ENCODE peak calls at places on chromosomes 1 and 21, in ten cellular contexts. Y, O, X, M, K, R, E, Z, H and F are unnamed samples.

GRCh38 chr1:85146972-85147359 is 53.9 kb downstream of the SYDE2 start:
- DNase-seq in Y (peak; percentile 49), O (no peak), X (no peak), M (no peak), K (no peak), R (no peak), E (no peak), Z (no peak), H (no peak), F (no peak)

GRCh38 chr1:230074270-230074669 is 7.2 kb downstream of the GALNT2 start:
- DNase-seq in Y (no peak), O (no peak), X (no peak), M (no peak), K (no peak), R (no peak), E (no peak), Z (no peak), H (no peak), F (no peak)

GRCh38 chr1:41799723-41800122 is 119.0 kb downstream of the HIVEP3 start:
- DNase-seq in Y (peak; percentile 31), O (no peak), X (no peak), M (no peak), K (no peak), R (no peak), E (no peak), Z (no peak), H (no peak), F (no peak)

GRCh38 chr1:84479998-84480397 is 932 bp downstream of the RPF1 start:
- DNase-seq in Y (no peak), O (no peak), X (peak; percentile 7), M (no peak), K (no peak), R (no peak), E (no peak), Z (no peak), H (no peak), F (no peak)

GRCh38 chr1:94947453-94947852 is 20.5 kb upstream of the CNN3 start:
- DNase-seq in Y (no peak), O (no peak), X (no peak), M (no peak), K (no peak), R (no peak), E (no peak), Z (no peak), H (no peak), F (no peak)

GRCh38 chr1:199269241-199269640 is 630.4 kb downstream of the PTPRC start:
- DNase-seq in Y (no peak), O (no peak), X (no peak), M (no peak), K (no peak), R (no peak), E (no peak), Z (no peak), H (no peak), F (no peak)

GRCh38 chr1:67018574-67018973 is 35.4 kb downstream of the SLC35D1 start:
- DNase-seq in Y (no peak), O (no peak), X (no peak), M (no peak), K (no peak), R (no peak), E (no peak), Z (no peak), H (no peak), F (no peak)

GRCh38 chr21:25790122-25790951 is 55.6 kb downstream of the GABPA start:
- DNase-seq in Y (peak; percentile 58), O (no peak), X (peak; percentile 20), M (no peak), K (no peak), R (peak; percentile 21), E (peak; percentile 44), Z (no peak), H (peak; percentile 28), F (peak; percentile 38)

GRCh38 chr1:36885537-36886441 is 148.5 kb downstream of the GRIK3 start:
- DNase-seq in Y (no peak), O (no peak), X (no peak), M (no peak), K (no peak), R (no peak), E (no peak), Z (no peak), H (no peak), F (no peak)

GRCh38 chr1:46948629-46949282 is 7.5 kb upstream of the CYP4A11 start:
- DNase-seq in Y (peak; percentile 67), O (no peak), X (no peak), M (no peak), K (no peak), R (peak; percentile 4), E (peak; percentile 4), Z (no peak), H (no peak), F (no peak)

GRCh38 chr1:176073524-176074157 is 133.4 kb downstream of the COP1 start:
- DNase-seq in Y (peak; percentile 71), O (no peak), X (no peak), M (peak; percentile 48), K (peak; percentile 15), R (peak; percentile 85), E (peak; percentile 79), Z (no peak), H (peak; percentile 77), F (peak; percentile 33)

GRCh38 chr1:232476538-232476950 is 153.4 kb downstream of the SIPA1L2 start:
- DNase-seq in Y (no peak), O (no peak), X (no peak), M (no peak), K (no peak), R (no peak), E (no peak), Z (no peak), H (no peak), F (no peak)

DNA sequence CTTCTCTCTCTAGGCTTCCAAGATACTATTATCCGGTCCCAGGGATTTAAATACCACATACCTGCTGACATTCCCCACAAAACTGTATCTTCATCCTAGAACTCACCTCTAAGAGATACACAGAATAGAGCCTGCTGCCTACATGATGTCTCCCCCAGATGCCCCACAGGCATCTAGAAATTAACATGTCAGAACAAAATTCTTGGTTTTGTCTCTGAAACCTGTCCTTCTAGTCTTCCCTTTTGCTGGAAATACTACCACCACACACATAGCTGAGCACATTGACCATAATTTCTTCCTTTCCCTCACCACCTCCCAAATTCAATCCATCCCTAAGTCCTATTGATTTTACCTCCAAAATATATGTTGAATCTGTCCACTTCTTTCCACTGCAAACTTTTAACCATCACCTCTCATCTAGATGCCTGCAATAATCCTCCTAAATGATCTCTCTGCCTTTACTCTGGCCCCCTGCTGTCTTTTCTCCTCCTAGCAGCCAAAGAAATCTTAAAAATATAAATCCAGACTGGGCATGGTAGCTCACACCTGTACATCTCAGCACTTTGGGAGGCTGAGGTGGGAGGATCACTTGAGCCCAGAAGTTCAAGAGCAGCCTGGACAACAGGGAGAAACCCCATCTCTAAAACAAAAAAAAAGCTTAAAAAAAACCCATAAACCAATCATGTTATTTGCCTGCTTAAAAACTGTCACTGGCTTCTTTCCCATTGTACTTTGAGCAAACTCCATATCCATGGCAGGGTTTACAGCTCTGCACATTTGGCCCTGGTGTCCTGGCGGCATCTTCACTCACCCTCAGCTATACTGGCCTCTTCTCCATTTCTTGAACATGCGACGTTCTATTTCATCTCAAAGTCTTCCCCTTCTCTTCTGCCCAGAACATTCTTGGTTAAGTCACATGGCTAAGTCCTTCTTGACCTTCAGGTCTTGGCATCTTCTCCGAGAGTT is 6.2 kb upstream of the FAM76A start:
- DNase-seq in Y (peak; percentile 20), O (no peak), X (no peak), M (no peak), K (no peak), R (no peak), E (no peak), Z (no peak), H (peak; percentile 10), F (no peak)
- TF ChIP-seq CTCF in Y (peak; percentile 54), O (peak; percentile 64), X (peak; percentile 36), M (peak; percentile 36), K (peak; percentile 59), R (no peak), E (no peak), Z (no peak), H (peak; percentile 55), F (no peak)

DNA sequence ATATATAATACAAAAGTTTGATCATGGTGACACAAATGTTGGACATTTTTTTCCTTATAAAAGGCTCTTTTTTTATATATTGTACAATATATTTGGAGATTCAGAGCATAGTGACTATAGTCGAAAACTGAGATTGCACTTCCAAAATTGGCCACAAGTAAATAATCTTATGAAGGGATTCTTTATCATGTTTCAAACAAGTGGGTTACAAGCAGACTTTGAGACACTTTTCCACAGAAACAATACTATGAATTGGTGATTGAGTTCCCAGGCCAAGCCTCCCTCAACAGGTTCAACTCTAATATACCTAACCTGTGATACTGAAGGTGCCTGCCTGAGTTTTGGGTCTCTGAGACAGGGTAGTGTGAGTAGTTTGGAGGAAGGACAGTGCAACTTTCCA is 13.8 kb downstream of the LEPR start:
- DNase-seq in Y (no peak), O (no peak), X (no peak), M (no peak), K (no peak), R (no peak), E (no peak), Z (no peak), H (no peak), F (no peak)
- TF ChIP-seq CTCF in Y (peak; percentile 39), O (peak; percentile 46), X (no peak), M (no peak), K (peak; percentile 4), R (no peak), E (no peak), Z (no peak), H (peak; percentile 24), F (peak; percentile 12)

GRCh38 chr1:209554761-209555611 is 28.5 kb upstream of the CAMK1G start:
- DNase-seq in Y (no peak), O (no peak), X (no peak), M (no peak), K (no peak), R (no peak), E (no peak), Z (no peak), H (no peak), F (no peak)
- TF ChIP-seq CTCF in Y (peak; percentile 56), O (no peak), X (peak; percentile 13), M (no peak), K (no peak), R (no peak), E (no peak), Z (no peak), H (peak; percentile 32), F (no peak)

DNA sequence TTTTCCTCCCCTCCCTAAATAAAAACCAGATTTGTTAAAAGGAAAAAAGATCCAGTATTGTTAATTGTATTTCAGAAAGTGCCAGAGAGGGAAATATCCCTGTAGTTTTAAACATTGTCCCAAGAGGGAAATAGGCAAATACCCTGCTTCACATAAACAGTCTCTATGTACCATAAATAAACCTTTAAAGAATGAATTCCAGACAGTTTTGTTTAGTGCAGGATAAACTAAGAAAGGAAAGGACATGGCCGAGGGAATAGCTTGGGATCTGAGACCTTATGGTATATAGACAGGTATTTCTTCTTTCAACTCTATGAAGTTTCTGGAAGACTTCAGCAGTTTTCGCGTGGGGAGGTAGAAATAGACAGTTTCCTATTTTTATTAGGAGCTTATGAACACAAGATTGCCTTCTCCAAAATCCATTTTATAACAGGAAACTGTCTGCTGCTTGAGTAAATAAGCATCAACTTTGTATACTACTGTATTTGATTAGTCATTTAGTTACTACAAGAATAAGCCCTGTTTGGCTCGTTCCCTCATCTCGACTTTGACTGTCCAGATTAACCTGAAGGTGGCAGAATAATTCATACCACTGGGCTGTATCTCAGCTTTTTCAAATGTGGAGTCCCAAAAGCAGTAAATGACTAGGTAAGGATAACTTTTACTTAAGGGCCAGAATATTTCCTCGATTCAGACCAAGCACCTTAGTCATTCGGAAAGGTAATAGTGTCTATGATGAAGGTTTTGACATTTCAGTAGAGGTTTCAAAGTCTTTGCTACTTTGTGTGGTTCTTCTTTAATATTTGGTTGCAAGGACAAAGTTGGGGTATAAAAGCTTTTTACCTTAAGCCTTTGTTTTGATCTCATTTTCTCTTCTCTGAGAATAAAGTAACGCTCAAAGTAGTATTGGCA is 177.5 kb downstream of the VPS13D start:
- DNase-seq in Y (peak; percentile 90), O (no peak), X (peak; percentile 21), M (no peak), K (peak; percentile 55), R (peak; percentile 49), E (peak; percentile 65), Z (no peak), H (no peak), F (peak; percentile 50)
- TF ChIP-seq CTCF in Y (peak; percentile 78), O (peak; percentile 79), X (no peak), M (no peak), K (peak; percentile 56), R (no peak), E (peak; percentile 50), Z (no peak), H (peak; percentile 33), F (peak; percentile 44)